ENCODE peak calls at places on chromosomes 13 and 19, in eight cellular contexts. One of them, this sample, is unnamed.

GRCh38 chr19:5144545-5145179 is 175.7 kb downstream of the KDM4B start:
- DNase-seq in heart left ventricle: peak; percentile 35
- DNase-seq in breast epithelium: no peak
- DNase-seq in IMR-90: no peak
- DNase-seq in H1: no peak
- DNase-seq in body of pancreas: no peak
- DNase-seq in uterus: no peak
- DNase-seq in suprapubic skin: no peak
- DNase-seq in this sample: peak; percentile 13

GRCh38 chr19:40254714-40255418 is 28.4 kb upstream of the CCNP start:
- DNase-seq in heart left ventricle: peak; percentile 46
- DNase-seq in breast epithelium: no peak
- DNase-seq in IMR-90: no peak
- DNase-seq in H1: no peak
- DNase-seq in body of pancreas: no peak
- DNase-seq in uterus: no peak
- DNase-seq in suprapubic skin: no peak
- DNase-seq in this sample: no peak

GRCh38 chr19:11479470-11480080 is 1.3 kb downstream of the ELAVL3 start:
- DNase-seq in heart left ventricle: no peak
- DNase-seq in breast epithelium: no peak
- DNase-seq in IMR-90: no peak
- DNase-seq in H1: peak; percentile 67
- DNase-seq in body of pancreas: peak; percentile 45
- DNase-seq in uterus: no peak
- DNase-seq in suprapubic skin: no peak
- DNase-seq in this sample: no peak

GRCh38 chr19:44723299-44723951 is 24.5 kb downstream of the CEACAM16 start:
- DNase-seq in heart left ventricle: no peak
- DNase-seq in breast epithelium: no peak
- DNase-seq in IMR-90: no peak
- DNase-seq in H1: no peak
- DNase-seq in body of pancreas: no peak
- DNase-seq in uterus: no peak
- DNase-seq in suprapubic skin: no peak
- DNase-seq in this sample: no peak

GRCh38 chr13:95020298-95020987 is 280.8 kb downstream of the ABCC4 start:
- DNase-seq in heart left ventricle: no peak
- DNase-seq in breast epithelium: no peak
- DNase-seq in IMR-90: no peak
- DNase-seq in H1: no peak
- DNase-seq in body of pancreas: no peak
- DNase-seq in uterus: no peak
- DNase-seq in suprapubic skin: no peak
- DNase-seq in this sample: no peak

GRCh38 chr13:99980201-99981114 is 1.1 kb upstream of the ZIC2 start:
- DNase-seq in heart left ventricle: peak; percentile 78
- DNase-seq in breast epithelium: no peak
- DNase-seq in IMR-90: peak; percentile 43
- DNase-seq in H1: no peak
- DNase-seq in body of pancreas: peak; percentile 70
- DNase-seq in uterus: peak; percentile 47
- DNase-seq in suprapubic skin: peak; percentile 77
- DNase-seq in this sample: peak; percentile 84

GRCh38 chr19:50514346-50515167 is 844 bp upstream of the ASPDH start:
- DNase-seq in heart left ventricle: peak; percentile 43
- DNase-seq in breast epithelium: no peak
- DNase-seq in IMR-90: no peak
- DNase-seq in H1: no peak
- DNase-seq in body of pancreas: no peak
- DNase-seq in uterus: no peak
- DNase-seq in suprapubic skin: peak; percentile 75
- DNase-seq in this sample: no peak

GRCh38 chr19:1513492-1514294 is 874 bp upstream of the ADAMTSL5 start:
- DNase-seq in heart left ventricle: peak; percentile 84
- DNase-seq in breast epithelium: no peak
- DNase-seq in IMR-90: peak; percentile 53
- DNase-seq in H1: no peak
- DNase-seq in body of pancreas: peak; percentile 49
- DNase-seq in uterus: peak; percentile 58
- DNase-seq in suprapubic skin: no peak
- DNase-seq in this sample: peak; percentile 78

GRCh38 chr19:55683449-55684261 is 8.6 kb downstream of the EPN1 start:
- DNase-seq in heart left ventricle: peak; percentile 18
- DNase-seq in breast epithelium: no peak
- DNase-seq in IMR-90: no peak
- DNase-seq in H1: no peak
- DNase-seq in body of pancreas: peak; percentile 77
- DNase-seq in uterus: no peak
- DNase-seq in suprapubic skin: no peak
- DNase-seq in this sample: peak; percentile 60

GRCh38 chr19:55686311-55687050 is 11.5 kb downstream of the EPN1 start:
- DNase-seq in heart left ventricle: peak; percentile 39
- DNase-seq in breast epithelium: no peak
- DNase-seq in IMR-90: no peak
- DNase-seq in H1: no peak
- DNase-seq in body of pancreas: no peak
- DNase-seq in uterus: no peak
- DNase-seq in suprapubic skin: no peak
- DNase-seq in this sample: no peak

GRCh38 chr19:55687281-55688172 is 12.5 kb downstream of the EPN1 start:
- DNase-seq in heart left ventricle: peak; percentile 29
- DNase-seq in breast epithelium: no peak
- DNase-seq in IMR-90: no peak
- DNase-seq in H1: no peak
- DNase-seq in body of pancreas: no peak
- DNase-seq in uterus: no peak
- DNase-seq in suprapubic skin: no peak
- DNase-seq in this sample: peak; percentile 24

GRCh38 chr19:55684946-55685681 is 10.1 kb downstream of the EPN1 start:
- DNase-seq in heart left ventricle: peak; percentile 51
- DNase-seq in breast epithelium: no peak
- DNase-seq in IMR-90: no peak
- DNase-seq in H1: no peak
- DNase-seq in body of pancreas: no peak
- DNase-seq in uterus: no peak
- DNase-seq in suprapubic skin: no peak
- DNase-seq in this sample: peak; percentile 58

GRCh38 chr19:55685776-55686175 is 10.8 kb downstream of the EPN1 start:
- DNase-seq in heart left ventricle: no peak
- DNase-seq in breast epithelium: no peak
- DNase-seq in IMR-90: no peak
- DNase-seq in H1: no peak
- DNase-seq in body of pancreas: no peak
- DNase-seq in uterus: no peak
- DNase-seq in suprapubic skin: no peak
- DNase-seq in this sample: no peak
- H3K36me3 ChIP-seq in heart left ventricle: peaks cover 5% of the 10 kb centered on the region
- H3K36me3 ChIP-seq in breast epithelium: peaks cover 7% of the 10 kb centered on the region
- H3K36me3 ChIP-seq in IMR-90: peaks cover 63% of the 10 kb centered on the region
- H3K36me3 ChIP-seq in H1: peaks cover 12% of the 10 kb centered on the region
- H3K36me3 ChIP-seq in body of pancreas: peaks cover 28% of the 10 kb centered on the region
- H3K36me3 ChIP-seq in uterus: no peaks in the 10 kb centered on the region
- H3K36me3 ChIP-seq in suprapubic skin: peaks cover 86% of the 10 kb centered on the region
- H3K36me3 ChIP-seq in this sample: peaks cover 7% of the 10 kb centered on the region

GRCh38 chr19:19111967-19112580 is 26.2 kb downstream of the TMEM161A start:
- DNase-seq in heart left ventricle: no peak
- DNase-seq in breast epithelium: no peak
- DNase-seq in IMR-90: no peak
- DNase-seq in H1: no peak
- DNase-seq in body of pancreas: no peak
- DNase-seq in uterus: no peak
- DNase-seq in suprapubic skin: no peak
- DNase-seq in this sample: peak; percentile 64

GRCh38 chr19:19109601-19110000 is 28.7 kb downstream of the TMEM161A start:
- DNase-seq in heart left ventricle: no peak
- DNase-seq in breast epithelium: no peak
- DNase-seq in IMR-90: peak; percentile 38
- DNase-seq in H1: no peak
- DNase-seq in body of pancreas: no peak
- DNase-seq in uterus: no peak
- DNase-seq in suprapubic skin: no peak
- DNase-seq in this sample: no peak

GRCh38 chr19:19111138-19111835 is 27.0 kb downstream of the TMEM161A start:
- DNase-seq in heart left ventricle: no peak
- DNase-seq in breast epithelium: no peak
- DNase-seq in IMR-90: no peak
- DNase-seq in H1: no peak
- DNase-seq in body of pancreas: no peak
- DNase-seq in uterus: no peak
- DNase-seq in suprapubic skin: no peak
- DNase-seq in this sample: peak; percentile 73

GRCh38 chr19:19113040-19113541 is 25.2 kb downstream of the TMEM161A start:
- DNase-seq in heart left ventricle: no peak
- DNase-seq in breast epithelium: no peak
- DNase-seq in IMR-90: peak; percentile 74
- DNase-seq in H1: no peak
- DNase-seq in body of pancreas: no peak
- DNase-seq in uterus: no peak
- DNase-seq in suprapubic skin: no peak
- DNase-seq in this sample: peak; percentile 44

DNA sequence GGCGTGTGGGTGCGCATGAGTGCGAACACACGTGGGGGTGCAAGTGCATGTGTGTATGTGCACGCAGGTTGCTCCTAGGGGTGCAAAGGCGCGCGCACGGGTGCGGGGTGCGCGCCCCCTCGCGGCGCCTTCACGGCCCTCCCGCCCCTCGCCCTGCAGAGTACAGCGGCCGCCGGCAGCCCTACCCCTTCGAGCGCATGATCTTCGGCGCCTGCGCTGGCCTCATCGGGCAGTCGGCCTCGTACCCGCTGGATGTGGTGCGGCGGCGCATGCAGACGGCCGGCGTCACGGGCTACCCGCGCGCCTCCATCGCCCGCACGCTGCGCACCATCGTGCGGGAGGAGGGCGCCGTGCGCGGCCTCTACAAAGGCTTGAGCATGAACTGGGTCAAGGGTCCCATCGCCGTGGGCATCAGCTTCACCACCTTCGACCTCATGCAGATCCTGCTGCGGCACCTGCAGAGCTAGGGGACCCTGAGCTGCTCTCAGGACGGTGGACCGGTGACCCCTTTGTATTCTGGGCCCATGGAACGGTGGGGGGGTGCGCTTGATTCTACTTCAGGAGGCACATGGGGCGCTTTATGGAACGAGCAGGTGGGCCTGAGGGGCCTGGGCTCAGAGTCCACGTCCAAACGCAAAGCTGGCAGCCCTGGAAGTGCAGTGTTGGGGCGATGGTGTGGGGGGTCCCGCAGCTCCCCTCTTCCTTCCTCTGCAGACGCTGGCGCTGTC is 27.7 kb downstream of the TMEM161A start:
- DNase-seq in heart left ventricle: no peak
- DNase-seq in breast epithelium: no peak
- DNase-seq in IMR-90: no peak
- DNase-seq in H1: no peak
- DNase-seq in body of pancreas: no peak
- DNase-seq in uterus: no peak
- DNase-seq in suprapubic skin: no peak
- DNase-seq in this sample: no peak
- TF ChIP-seq POLR2A in heart left ventricle: no peak
- TF ChIP-seq POLR2A in breast epithelium: no peak
- TF ChIP-seq POLR2A in IMR-90: no peak
- TF ChIP-seq POLR2A in H1: no peak
- TF ChIP-seq POLR2A in body of pancreas: no peak
- TF ChIP-seq POLR2A in uterus: no peak
- TF ChIP-seq POLR2A in suprapubic skin: no peak
- TF ChIP-seq POLR2A in this sample: no peak

GRCh38 chr19:42234364-42234763 is 8.0 kb downstream of the GSK3A start:
- DNase-seq in heart left ventricle: no peak
- DNase-seq in breast epithelium: no peak
- DNase-seq in IMR-90: no peak
- DNase-seq in H1: no peak
- DNase-seq in body of pancreas: no peak
- DNase-seq in uterus: no peak
- DNase-seq in suprapubic skin: no peak
- DNase-seq in this sample: no peak

GRCh38 chr19:42232435-42232834 is 10.0 kb downstream of the GSK3A start:
- DNase-seq in heart left ventricle: no peak
- DNase-seq in breast epithelium: no peak
- DNase-seq in IMR-90: no peak
- DNase-seq in H1: no peak
- DNase-seq in body of pancreas: no peak
- DNase-seq in uterus: no peak
- DNase-seq in suprapubic skin: no peak
- DNase-seq in this sample: no peak

GRCh38 chr19:42233106-42233505 is 9.3 kb downstream of the GSK3A start:
- DNase-seq in heart left ventricle: no peak
- DNase-seq in breast epithelium: no peak
- DNase-seq in IMR-90: no peak
- DNase-seq in H1: no peak
- DNase-seq in body of pancreas: no peak
- DNase-seq in uterus: no peak
- DNase-seq in suprapubic skin: no peak
- DNase-seq in this sample: no peak

GRCh38 chr19:42235181-42235580 is 7.2 kb downstream of the GSK3A start:
- DNase-seq in heart left ventricle: no peak
- DNase-seq in breast epithelium: no peak
- DNase-seq in IMR-90: no peak
- DNase-seq in H1: no peak
- DNase-seq in body of pancreas: no peak
- DNase-seq in uterus: no peak
- DNase-seq in suprapubic skin: no peak
- DNase-seq in this sample: no peak

DNA sequence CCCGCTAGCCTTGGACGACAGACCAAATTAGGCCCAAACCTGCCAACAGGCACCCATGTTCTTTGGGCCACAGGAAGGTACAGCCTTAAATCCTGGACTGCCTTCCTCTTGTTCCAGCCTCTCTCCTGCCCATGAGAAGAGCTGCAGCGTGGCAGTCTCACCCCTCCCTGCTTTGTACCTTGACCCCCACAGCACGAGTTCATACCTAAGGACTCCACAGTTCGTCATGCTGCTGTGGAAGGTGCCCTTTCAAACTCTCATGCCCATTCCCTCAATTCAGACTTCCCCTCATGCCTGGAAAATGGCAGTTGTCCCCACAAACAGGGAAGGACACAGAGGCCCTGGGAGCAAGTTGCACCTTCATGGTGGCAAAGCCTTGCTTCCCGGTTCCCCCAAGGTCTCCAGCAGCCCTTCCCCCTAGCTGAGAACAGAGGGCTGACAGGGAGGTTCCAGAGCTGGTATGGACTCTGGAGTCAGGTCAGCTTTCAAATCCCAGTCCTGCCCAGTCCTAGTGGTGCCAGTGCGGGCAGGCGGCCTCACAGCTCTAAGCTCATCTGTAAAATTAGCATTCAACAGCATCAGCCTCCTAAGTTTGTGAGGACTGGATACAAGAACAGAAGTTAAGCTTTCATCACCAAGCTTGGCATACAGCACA is 8.6 kb downstream of the GSK3A start:
- DNase-seq in heart left ventricle: no peak
- DNase-seq in breast epithelium: no peak
- DNase-seq in IMR-90: no peak
- DNase-seq in H1: no peak
- DNase-seq in body of pancreas: no peak
- DNase-seq in uterus: no peak
- DNase-seq in suprapubic skin: no peak
- DNase-seq in this sample: no peak
- H3K36me3 ChIP-seq in heart left ventricle: no peaks in the 10 kb centered on the region
- H3K36me3 ChIP-seq in breast epithelium: peaks cover 10% of the 10 kb centered on the region
- H3K36me3 ChIP-seq in IMR-90: peaks cover 70% of the 10 kb centered on the region
- H3K36me3 ChIP-seq in H1: peaks cover 57% of the 10 kb centered on the region
- H3K36me3 ChIP-seq in body of pancreas: peaks cover 15% of the 10 kb centered on the region
- H3K36me3 ChIP-seq in uterus: no peaks in the 10 kb centered on the region
- H3K36me3 ChIP-seq in suprapubic skin: peaks cover 87% of the 10 kb centered on the region
- H3K36me3 ChIP-seq in this sample: peaks cover 57% of the 10 kb centered on the region

GRCh38 chr13:41418027-41418426 is 39.3 kb upstream of the RGCC start:
- DNase-seq in heart left ventricle: no peak
- DNase-seq in breast epithelium: no peak
- DNase-seq in IMR-90: peak; percentile 72
- DNase-seq in H1: no peak
- DNase-seq in body of pancreas: no peak
- DNase-seq in uterus: no peak
- DNase-seq in suprapubic skin: no peak
- DNase-seq in this sample: no peak

GRCh38 chr13:41426047-41426446 is 31.3 kb upstream of the RGCC start:
- DNase-seq in heart left ventricle: no peak
- DNase-seq in breast epithelium: no peak
- DNase-seq in IMR-90: no peak
- DNase-seq in H1: no peak
- DNase-seq in body of pancreas: no peak
- DNase-seq in uterus: no peak
- DNase-seq in suprapubic skin: no peak
- DNase-seq in this sample: no peak

GRCh38 chr13:41418751-41419150 is 38.6 kb upstream of the RGCC start:
- DNase-seq in heart left ventricle: no peak
- DNase-seq in breast epithelium: no peak
- DNase-seq in IMR-90: no peak
- DNase-seq in H1: no peak
- DNase-seq in body of pancreas: no peak
- DNase-seq in uterus: no peak
- DNase-seq in suprapubic skin: no peak
- DNase-seq in this sample: no peak

GRCh38 chr13:41416276-41416675 is 41.1 kb upstream of the RGCC start:
- DNase-seq in heart left ventricle: no peak
- DNase-seq in breast epithelium: no peak
- DNase-seq in IMR-90: peak; percentile 43
- DNase-seq in H1: no peak
- DNase-seq in body of pancreas: no peak
- DNase-seq in uterus: no peak
- DNase-seq in suprapubic skin: no peak
- DNase-seq in this sample: no peak

GRCh38 chr13:41420146-41420545 is 37.2 kb upstream of the RGCC start:
- DNase-seq in heart left ventricle: no peak
- DNase-seq in breast epithelium: no peak
- DNase-seq in IMR-90: no peak
- DNase-seq in H1: no peak
- DNase-seq in body of pancreas: no peak
- DNase-seq in uterus: no peak
- DNase-seq in suprapubic skin: no peak
- DNase-seq in this sample: no peak
- TF ChIP-seq POLR2A in heart left ventricle: no peak
- TF ChIP-seq POLR2A in breast epithelium: no peak
- TF ChIP-seq POLR2A in IMR-90: no peak
- TF ChIP-seq POLR2A in H1: no peak
- TF ChIP-seq POLR2A in body of pancreas: no peak
- TF ChIP-seq POLR2A in uterus: no peak
- TF ChIP-seq POLR2A in suprapubic skin: no peak
- TF ChIP-seq POLR2A in this sample: no peak

This sample was measured in right lobe of liver.